ENCODE peak calls at places on chromosomes 4 and X, in six cellular contexts. M is H9, G is H1, Z is IMR-90, A is neuronal stem cell, L is trophoblast cell. I is an unnamed sample.

GRCh38 chr4:75895744-75896314 is 6.4 kb downstream of the PPEF2 start:
- DNase-seq in M (peak; percentile 45), G (no peak), Z (peak; percentile 18), A (peak; percentile 23), L (no peak), I (peak; percentile 22)

GRCh38 chr4:5712517-5712916 is 1.5 kb downstream of the EVC start:
- DNase-seq in M (no peak), G (no peak), Z (peak; percentile 81), A (no peak), L (peak; percentile 32), I (peak; percentile 67)

GRCh38 chr4:52844596-52844995 is 17.5 kb upstream of the RASL11B start:
- DNase-seq in M (no peak), G (no peak), Z (no peak), A (no peak), L (no peak), I (no peak)

GRCh38 chr4:167230744-167231143 is 3.5 kb downstream of the SPOCK3 start:
- DNase-seq in M (no peak), G (no peak), Z (no peak), A (no peak), L (no peak), I (no peak)

GRCh38 chr4:121070274-121070673 is 2.1 kb downstream of the NDNF start:
- DNase-seq in M (peak; percentile 46), G (peak; percentile 52), Z (no peak), A (peak; percentile 27), L (no peak), I (no peak)

GRCh38 chr4:155909615-155910226 is 6.2 kb downstream of the TDO2 start:
- DNase-seq in M (no peak), G (no peak), Z (no peak), A (no peak), L (no peak), I (no peak)

GRCh38 chr4:118224239-118224829 is 128.5 kb downstream of the PRSS12 start:
- DNase-seq in M (no peak), G (no peak), Z (peak; percentile 80), A (peak; percentile 50), L (no peak), I (peak; percentile 73)

GRCh38 chrX:148498067-148498466 is 2.4 kb upstream of the AFF2 start:
- DNase-seq in M (no peak), G (no peak), Z (no peak), A (no peak), L (no peak), I (no peak)

GRCh38 chr4:113316879-113317278 is 267.4 kb downstream of the ANK2 start:
- DNase-seq in M (no peak), G (no peak), Z (no peak), A (no peak), L (no peak), I (no peak)

GRCh38 chr4:154466336-154466735 is 25.3 kb downstream of the DCHS2 start:
- DNase-seq in M (no peak), G (no peak), Z (no peak), A (no peak), L (no peak), I (no peak)

GRCh38 chr4:74319506-74319905 is 11.2 kb downstream of the EPGN start:
- DNase-seq in M (no peak), G (no peak), Z (peak; percentile 34), A (no peak), L (peak; percentile 70), I (no peak)

GRCh38 chrX:42714981-42715688 is 62.8 kb downstream of the PPP1R2C start:
- DNase-seq in M (peak; percentile 89), G (peak; percentile 47), Z (no peak), A (peak; percentile 0), L (peak; percentile 2), I (no peak)

GRCh38 chrX:123648028-123648810 is 84.6 kb downstream of the THOC2 start:
- DNase-seq in M (peak; percentile 81), G (peak; percentile 54), Z (peak; percentile 83), A (peak; percentile 44), L (no peak), I (peak; percentile 88)

GRCh38 chr4:41545238-41545637 is 7.3 kb downstream of the LIMCH1 start:
- DNase-seq in M (no peak), G (no peak), Z (no peak), A (no peak), L (no peak), I (no peak)

GRCh38 chr4:162485486-162485885 is 321.7 kb upstream of the FSTL5 start:
- DNase-seq in M (no peak), G (no peak), Z (no peak), A (no peak), L (no peak), I (peak; percentile 77)

GRCh38 chrX:112051546-112051945 is 31.0 kb downstream of the TRPC5 start:
- DNase-seq in M (no peak), G (no peak), Z (no peak), A (no peak), L (no peak), I (peak; percentile 10)

GRCh38 chr4:86091201-86091600 is 268.7 kb downstream of the MAPK10 start:
- DNase-seq in M (no peak), G (no peak), Z (peak; percentile 6), A (no peak), L (no peak), I (peak; percentile 25)

GRCh38 chr4:88963817-88964216 is 93.2 kb downstream of the FAM13A start:
- DNase-seq in M (no peak), G (no peak), Z (peak; percentile 73), A (no peak), L (no peak), I (peak; percentile 73)

GRCh38 chrX:39759526-39760224 is 338.1 kb downstream of the BCOR start:
- DNase-seq in M (no peak), G (no peak), Z (peak; percentile 78), A (no peak), L (peak; percentile 64), I (peak; percentile 63)

GRCh38 chr4:78651250-78651860 is 99.8 kb downstream of the ANXA3 start:
- DNase-seq in M (no peak), G (no peak), Z (no peak), A (no peak), L (peak; percentile 42), I (no peak)

GRCh38 chr4:184441461-184442392 is 32.6 kb downstream of the IRF2 start:
- DNase-seq in M (peak; percentile 52), G (no peak), Z (peak; percentile 57), A (no peak), L (no peak), I (no peak)

GRCh38 chr4:99723555-99724450 is 66.2 kb upstream of the C4orf54 start:
- DNase-seq in M (peak; percentile 31), G (no peak), Z (peak; percentile 88), A (no peak), L (peak; percentile 74), I (peak; percentile 82)

DNA sequence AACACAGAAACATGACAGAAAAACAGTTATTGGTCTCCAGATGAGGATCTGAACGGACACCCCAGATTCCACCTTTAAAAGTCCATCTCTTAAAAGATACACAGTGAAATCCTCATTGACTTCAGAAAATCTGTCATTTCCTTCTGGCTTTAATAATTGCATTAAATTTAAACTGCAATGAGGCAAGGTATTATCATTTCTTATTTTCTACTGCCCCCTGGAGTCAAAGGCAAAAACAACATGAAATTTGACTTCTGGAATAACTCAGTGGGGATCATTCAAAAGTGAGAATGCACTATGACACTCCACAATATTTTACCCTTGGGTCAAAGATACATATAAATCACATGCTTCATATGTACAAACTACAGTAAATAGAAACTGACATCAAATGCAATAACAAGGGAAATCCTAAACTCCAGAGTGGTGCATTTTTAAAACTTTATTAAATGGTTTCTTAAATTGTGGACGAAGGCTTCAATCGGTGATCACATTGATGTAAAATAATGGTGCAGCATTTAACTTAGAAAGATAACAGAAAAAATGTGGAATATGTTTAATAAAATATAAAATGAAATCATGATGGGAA is 56.4 kb upstream of the SPANXN1 start:
- DNase-seq in M (no peak), G (no peak), Z (no peak), A (no peak), L (no peak), I (peak; percentile 4)
- H3K9me3 ChIP-seq in M (peaks cover 20% of the 10 kb centered on the region), G (no peaks in the 10 kb centered on the region), Z (no peaks in the 10 kb centered on the region), A (no peaks in the 10 kb centered on the region), L (no peaks in the 10 kb centered on the region), I (no peaks in the 10 kb centered on the region)

GRCh38 chr4:1258457-1258856 is 9.5 kb upstream of the CTBP1 start:
- DNase-seq in M (no peak), G (no peak), Z (no peak), A (no peak), L (no peak), I (no peak)

GRCh38 chr4:1264942-1265341 is 16.0 kb upstream of the CTBP1 start:
- DNase-seq in M (no peak), G (no peak), Z (no peak), A (no peak), L (no peak), I (no peak)

GRCh38 chr4:1259966-1260365 is 11.0 kb upstream of the CTBP1 start:
- DNase-seq in M (no peak), G (no peak), Z (no peak), A (no peak), L (no peak), I (no peak)

GRCh38 chr4:1261107-1261928 is 12.4 kb upstream of the CTBP1 start:
- DNase-seq in M (no peak), G (no peak), Z (no peak), A (no peak), L (no peak), I (no peak)

GRCh38 chr4:1260418-1261106 is 11.6 kb upstream of the CTBP1 start:
- DNase-seq in M (no peak), G (no peak), Z (no peak), A (no peak), L (no peak), I (no peak)
- H4K91ac ChIP-seq in M (no peak overlapping the region), G (no peak overlapping the region), Z (no peak overlapping the region), A (no peak overlapping the region), L (no peak overlapping the region), I (no peak overlapping the region)

GRCh38 chr4:1347410-1347864 is 429 bp downstream of the UVSSA start:
- DNase-seq in M (peak; percentile 65), G (peak; percentile 74), Z (peak; percentile 82), A (peak; percentile 56), L (peak; percentile 78), I (peak; percentile 89)

GRCh38 chr4:1344696-1345095 is 2.3 kb upstream of the UVSSA start:
- DNase-seq in M (no peak), G (no peak), Z (peak; percentile 8), A (no peak), L (no peak), I (no peak)

GRCh38 chr4:1348014-1348513 is 1.1 kb downstream of the UVSSA start:
- DNase-seq in M (no peak), G (no peak), Z (no peak), A (no peak), L (no peak), I (no peak)

GRCh38 chr4:1346781-1347409 is at the start of gene UVSSA:
- DNase-seq in M (peak; percentile 100), G (peak; percentile 100), Z (peak; percentile 99), A (peak; percentile 100), L (peak; percentile 100), I (peak; percentile 99)

GRCh38 chr4:1345905-1346780 is 865 bp upstream of the UVSSA start:
- DNase-seq in M (peak; percentile 66), G (peak; percentile 59), Z (peak; percentile 16), A (peak; percentile 48), L (peak; percentile 29), I (peak; percentile 70)
- H3K9me3 ChIP-seq in M (no peaks in the 10 kb centered on the region), G (no peaks in the 10 kb centered on the region), Z (peaks cover 3% of the 10 kb centered on the region), A (no peaks in the 10 kb centered on the region), L (peaks cover 3% of the 10 kb centered on the region), I (no peaks in the 10 kb centered on the region)

DNA sequence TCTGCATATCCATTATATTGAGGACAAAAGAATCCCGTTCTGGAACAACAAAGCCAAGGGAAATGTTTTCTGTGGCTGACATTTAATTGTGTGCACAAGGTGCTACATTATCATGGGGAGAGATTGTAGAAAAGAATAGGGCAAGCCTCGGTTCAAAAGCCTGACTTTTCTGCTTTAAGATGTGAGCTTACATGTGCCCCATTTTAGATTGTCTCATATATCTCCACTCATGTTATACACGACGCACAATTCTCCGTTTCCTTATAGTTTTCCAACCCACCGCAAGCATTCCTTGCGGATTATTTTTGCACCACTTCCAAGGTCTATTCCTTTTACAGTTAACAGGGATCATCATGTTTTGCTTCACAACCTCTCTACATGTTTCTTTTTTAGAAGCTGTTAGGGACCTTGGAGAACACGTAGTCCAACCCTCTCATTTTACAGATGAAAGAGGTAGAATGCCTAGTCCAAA is 99.6 kb upstream of the MAML3 start:
- DNase-seq in M (no peak), G (no peak), Z (no peak), A (no peak), L (no peak), I (no peak)
- H4K91ac ChIP-seq in M (no peak overlapping the region), G (no peak overlapping the region), Z (peak overlapping the region; percentile 56), A (no peak overlapping the region), L (peak overlapping the region; percentile 91), I (no peak overlapping the region)

I was measured in mesenchymal stem cell.